ENCODE peak calls at places on chromosomes 7 and 10, in six cellular contexts. W is astrocyte, U is adipocyte, M is SK-N-SH, E is mesendoderm, H is HCT116. Z is an unnamed sample.

GRCh38 chr7:90222811-90223725 is 11.5 kb downstream of the STEAP2 start:
- DNase-seq in W (peak; percentile 49), U (peak; percentile 82), M (no peak), E (no peak), H (no peak), Z (no peak)

GRCh38 chr7:91875851-91876250 is 4.7 kb downstream of the MTERF1 start:
- DNase-seq in W (no peak), U (peak; percentile 45), M (no peak), E (no peak), H (no peak), Z (no peak)

GRCh38 chr7:20229652-20230500 is 12.7 kb upstream of the MACC1 start:
- DNase-seq in W (peak; percentile 90), U (peak; percentile 88), M (no peak), E (no peak), H (no peak), Z (no peak)

GRCh38 chr10:43700306-43700705 is 51.6 kb upstream of the ZNF32 start:
- DNase-seq in W (peak; percentile 35), U (peak; percentile 54), M (no peak), E (no peak), H (no peak), Z (no peak)

GRCh38 chr7:84139986-84140729 is 54.4 kb downstream of the SEMA3A start:
- DNase-seq in W (peak; percentile 13), U (no peak), M (no peak), E (no peak), H (no peak), Z (no peak)

GRCh38 chr10:44975487-44976331 is 2.9 kb downstream of the DEPP1 start:
- DNase-seq in W (peak; percentile 76), U (peak; percentile 74), M (no peak), E (peak; percentile 90), H (peak; percentile 23), Z (peak; percentile 87)

GRCh38 chr10:102230861-102231356 is 4.8 kb downstream of the ELOVL3 start:
- DNase-seq in W (no peak), U (no peak), M (peak; percentile 74), E (peak; percentile 57), H (peak; percentile 31), Z (peak; percentile 82)

GRCh38 chr10:116080553-116080952 is 192.5 kb downstream of the GFRA1 start:
- DNase-seq in W (peak; percentile 56), U (no peak), M (no peak), E (peak; percentile 98), H (peak; percentile 16), Z (no peak)

GRCh38 chr7:139124084-139124914 is 14.8 kb upstream of the ZC3HAV1 start:
- DNase-seq in W (no peak), U (no peak), M (no peak), E (peak; percentile 87), H (no peak), Z (no peak)

GRCh38 chr10:14487511-14487909 is 156.8 kb upstream of the FRMD4A start:
- DNase-seq in W (peak; percentile 44), U (peak; percentile 24), M (no peak), E (no peak), H (no peak), Z (no peak)

GRCh38 chr7:2873146-2873545 is 29.0 kb upstream of the GNA12 start:
- DNase-seq in W (no peak), U (no peak), M (peak; percentile 34), E (no peak), H (no peak), Z (no peak)

GRCh38 chr7:7292085-7292484 is 109.7 kb downstream of the C1GALT1 start:
- DNase-seq in W (no peak), U (no peak), M (no peak), E (no peak), H (no peak), Z (no peak)

GRCh38 chr7:2005746-2006145 is 227.0 kb downstream of the MAD1L1 start:
- DNase-seq in W (no peak), U (no peak), M (no peak), E (no peak), H (no peak), Z (peak; percentile 44)

GRCh38 chr10:125687507-125688185 is 4.7 kb upstream of the TEX36 start:
- DNase-seq in W (no peak), U (no peak), M (no peak), E (no peak), H (no peak), Z (no peak)

GRCh38 chr7:124349443-124349842 is 316.6 kb upstream of the TMEM229A start:
- DNase-seq in W (no peak), U (no peak), M (no peak), E (no peak), H (no peak), Z (no peak)

GRCh38 chr7:91657386-91658120 is 222.9 kb downstream of the MTERF1 start:
- DNase-seq in W (peak; percentile 99), U (peak; percentile 80), M (no peak), E (peak; percentile 88), H (no peak), Z (no peak)

GRCh38 chr10:46524471-46525176 is 31.8 kb downstream of the GPRIN2 start:
- DNase-seq in W (peak; percentile 64), U (no peak), M (peak; percentile 46), E (peak; percentile 61), H (peak; percentile 21), Z (peak; percentile 83)

GRCh38 chr10:71143610-71144009 is 68.8 kb upstream of the UNC5B start:
- DNase-seq in W (no peak), U (no peak), M (no peak), E (no peak), H (no peak), Z (no peak)

GRCh38 chr10:84194424-84195043 is at the start of gene CDHR1:
- DNase-seq in W (no peak), U (peak; percentile 15), M (peak; percentile 86), E (peak; percentile 65), H (no peak), Z (no peak)

GRCh38 chr7:135245226-135245625 is 11.6 kb downstream of the STRA8 start:
- DNase-seq in W (no peak), U (no peak), M (no peak), E (no peak), H (no peak), Z (no peak)

GRCh38 chr7:143287321-143287934 is 723 bp upstream of the CASP2 start:
- DNase-seq in W (no peak), U (no peak), M (no peak), E (no peak), H (no peak), Z (no peak)

GRCh38 chr7:15345216-15345615 is 216.6 kb downstream of the AGMO start:
- DNase-seq in W (no peak), U (no peak), M (no peak), E (no peak), H (no peak), Z (no peak)

GRCh38 chr10:128927821-128928220 is 539.2 kb upstream of the MGMT start:
- DNase-seq in W (no peak), U (no peak), M (no peak), E (no peak), H (no peak), Z (peak; percentile 85)

GRCh38 chr10:87841215-87841614 is 22.1 kb downstream of the KLLN start:
- DNase-seq in W (no peak), U (no peak), M (no peak), E (no peak), H (no peak), Z (no peak)

GRCh38 chr10:129939416-129940275 is 24.4 kb downstream of the EBF3 start:
- DNase-seq in W (no peak), U (no peak), M (no peak), E (no peak), H (no peak), Z (no peak)

GRCh38 chr10:125756853-125757487 is 18.7 kb downstream of the MMP21 start:
- DNase-seq in W (no peak), U (no peak), M (no peak), E (no peak), H (no peak), Z (no peak)

GRCh38 chr10:91838199-91838598 is 40.0 kb downstream of the TNKS2 start:
- DNase-seq in W (no peak), U (no peak), M (peak; percentile 52), E (no peak), H (no peak), Z (no peak)

DNA sequence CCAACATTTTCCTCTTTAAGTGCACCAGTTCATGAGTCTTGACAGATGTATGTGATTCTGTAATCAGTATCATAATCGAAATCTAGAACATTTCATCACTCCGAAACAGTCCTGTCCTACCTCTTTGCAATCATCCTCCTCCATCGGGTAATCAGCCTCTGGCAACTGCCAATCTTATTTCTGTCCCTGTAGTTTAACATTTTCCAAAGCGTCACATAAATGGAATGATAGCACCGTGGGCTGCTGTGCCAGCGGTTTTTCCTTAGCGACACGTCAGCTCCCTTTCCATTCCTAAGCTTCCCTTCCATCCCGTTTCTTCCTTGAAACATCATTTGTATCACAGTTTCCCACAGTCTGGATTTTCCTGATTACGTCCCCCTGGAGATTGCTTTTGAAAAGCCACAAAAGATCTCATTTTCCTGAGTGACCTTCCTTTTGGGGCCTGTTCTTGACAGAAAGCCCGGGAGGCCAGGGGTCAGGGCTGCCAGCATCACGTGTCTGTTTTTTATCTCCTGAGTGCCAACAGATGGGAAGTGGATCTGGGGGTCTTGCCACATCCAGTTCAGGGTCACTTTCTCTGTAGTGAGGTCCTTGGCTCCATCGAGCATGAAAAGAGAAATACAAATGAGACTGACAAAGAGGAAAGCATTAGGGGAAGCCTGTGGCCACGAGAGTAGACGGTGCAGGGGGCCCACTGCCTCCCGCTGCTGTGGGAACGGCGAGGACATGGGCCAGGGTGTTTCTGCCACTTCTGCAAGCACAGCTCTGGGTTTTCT is 31.6 kb downstream of the TMEM120A start:
- DNase-seq in W (peak; percentile 92), U (peak; percentile 92), M (peak; percentile 68), E (no peak), H (no peak), Z (peak; percentile 81)
- H3K9ac ChIP-seq in W (peak overlapping the region; percentile 85), U (peak overlapping the region; percentile 60), M (no peak overlapping the region), E (no peak overlapping the region), H (no peak overlapping the region), Z (no peak overlapping the region)

DNA sequence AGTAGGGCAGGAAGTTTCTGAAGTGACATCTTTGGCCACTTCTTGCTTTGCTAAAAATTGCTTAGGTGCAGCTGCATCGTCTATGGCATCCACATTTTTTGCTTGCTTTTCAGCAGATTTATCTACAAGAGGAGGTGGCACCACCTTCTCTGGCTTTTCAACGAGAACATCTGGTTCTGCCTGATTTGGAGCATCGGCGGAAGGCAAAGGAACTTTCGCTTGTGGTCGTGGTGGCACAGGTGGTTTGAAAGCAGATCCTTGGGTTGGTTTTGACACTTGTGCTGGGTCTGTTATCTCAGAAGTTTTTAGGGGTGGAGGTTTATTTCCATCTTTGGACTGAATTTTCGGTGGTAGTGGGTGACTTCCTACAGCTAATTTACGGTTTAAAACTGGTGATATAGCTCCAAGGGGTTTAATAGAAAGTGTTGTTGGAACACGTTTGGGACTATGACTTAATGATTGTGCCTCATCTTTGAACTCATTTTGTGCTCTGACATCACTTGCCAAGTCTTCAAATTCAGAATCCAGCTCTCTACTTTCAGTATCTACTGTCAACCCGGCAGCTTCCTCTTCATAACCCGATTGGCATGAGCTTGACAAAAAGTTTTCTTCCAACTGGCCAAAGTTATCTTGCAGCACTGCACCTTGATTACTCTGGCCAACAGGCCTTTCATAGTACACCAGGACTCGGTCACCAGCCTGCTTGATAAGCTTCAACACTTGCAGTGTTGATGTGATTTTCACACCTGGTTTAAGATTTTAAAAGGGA is 44.0 kb downstream of the SLC18A2 start:
- DNase-seq in W (no peak), U (no peak), M (no peak), E (no peak), H (no peak), Z (no peak)
- H3K36me3 ChIP-seq in W (peaks cover 21% of the 10 kb centered on the region), U (peaks cover 29% of the 10 kb centered on the region), M (peaks cover 24% of the 10 kb centered on the region), E (no peaks in the 10 kb centered on the region), H (peaks cover 31% of the 10 kb centered on the region), Z (peaks cover 19% of the 10 kb centered on the region)

GRCh38 chr7:56290548-56290947 is 174.3 kb upstream of the NUPR2 start:
- DNase-seq in W (no peak), U (no peak), M (no peak), E (no peak), H (no peak), Z (no peak)
- H3K9ac ChIP-seq in W (no peak overlapping the region), U (no peak overlapping the region), M (no peak overlapping the region), E (no peak overlapping the region), H (no peak overlapping the region), Z (no peak overlapping the region)

GRCh38 chr7:5500056-5500776 is 76.6 kb upstream of the TNRC18 start:
- DNase-seq in W (no peak), U (no peak), M (peak; percentile 27), E (no peak), H (no peak), Z (no peak)
- H3K36me3 ChIP-seq in W (peaks cover 8% of the 10 kb centered on the region), U (peaks cover 26% of the 10 kb centered on the region), M (peaks cover 17% of the 10 kb centered on the region), E (peaks cover 6% of the 10 kb centered on the region), H (peaks cover 16% of the 10 kb centered on the region), Z (peaks cover 6% of the 10 kb centered on the region)

Z was measured in kidney.